ENCODE peak calls at places on chromosomes 1 and 21, in four cellular contexts. One of them, this sample, is unnamed.

GRCh38 chr1:41588334-41588875 is 103.9 kb upstream of the EDN2 start:
- DNase-seq in SHP77: no peak
- DNase-seq in NCI-H1092: no peak
- DNase-seq in fibroblast of lung: no peak
- DNase-seq in this sample: no peak

GRCh38 chr1:211581521-211581920 is 2.6 kb upstream of the SLC30A1 start:
- DNase-seq in NCI-H1092: no peak
- DNase-seq in fibroblast of lung: peak
- DNase-seq in SHP77: no peak
- DNase-seq in this sample: no peak

GRCh38 chr1:156492591-156493080 is 7.9 kb downstream of the MEF2D start:
- DNase-seq in SHP77: no peak
- DNase-seq in NCI-H1092: no peak
- DNase-seq in fibroblast of lung: no peak
- DNase-seq in this sample: no peak

GRCh38 chr1:91617242-91617837 is 116.7 kb downstream of the CDC7 start:
- DNase-seq in NCI-H1092: peak
- DNase-seq in fibroblast of lung: no peak
- DNase-seq in SHP77: peak
- DNase-seq in this sample: no peak

GRCh38 chr1:226002667-226003501 is 3.7 kb upstream of the SDE2 start:
- DNase-seq in SHP77: peak
- DNase-seq in fibroblast of lung: peak
- DNase-seq in NCI-H1092: no peak
- DNase-seq in this sample: no peak

GRCh38 chr21:14900611-14901010 is 164.2 kb downstream of the NRIP1 start:
- DNase-seq in NCI-H1092: no peak
- DNase-seq in fibroblast of lung: peak
- DNase-seq in SHP77: no peak
- DNase-seq in this sample: no peak

GRCh38 chr1:3899776-3900149 is 309 bp downstream of the C1orf174 start:
- DNase-seq in fibroblast of lung: no peak
- DNase-seq in NCI-H1092: no peak
- DNase-seq in SHP77: no peak
- DNase-seq in this sample: no peak

GRCh38 chr1:226702318-226702956 is 36.6 kb downstream of the ITPKB start:
- DNase-seq in fibroblast of lung: peak
- DNase-seq in NCI-H1092: no peak
- DNase-seq in SHP77: peak
- DNase-seq in this sample: no peak

GRCh38 chr1:110310300-110310699 is 28.9 kb upstream of the RBM15 start:
- DNase-seq in SHP77: no peak
- DNase-seq in NCI-H1092: no peak
- DNase-seq in fibroblast of lung: peak
- DNase-seq in this sample: no peak

GRCh38 chr21:39628380-39628779 is 15.6 kb downstream of the B3GALT5 start:
- DNase-seq in SHP77: no peak
- DNase-seq in fibroblast of lung: no peak
- DNase-seq in NCI-H1092: no peak
- DNase-seq in this sample: no peak

GRCh38 chr1:90349510-90349909 is 354.6 kb downstream of the ZNF326 start:
- DNase-seq in fibroblast of lung: no peak
- DNase-seq in NCI-H1092: no peak
- DNase-seq in SHP77: no peak
- DNase-seq in this sample: no peak

GRCh38 chr1:169044296-169044695 is 62.2 kb upstream of the ATP1B1 start:
- DNase-seq in fibroblast of lung: no peak
- DNase-seq in NCI-H1092: no peak
- DNase-seq in SHP77: no peak
- DNase-seq in this sample: no peak

GRCh38 chr1:43622471-43622870 is 27.5 kb upstream of the KDM4A start:
- DNase-seq in SHP77: no peak
- DNase-seq in fibroblast of lung: peak
- DNase-seq in NCI-H1092: no peak
- DNase-seq in this sample: no peak

GRCh38 chr1:6962956-6963915 is 178.0 kb downstream of the CAMTA1 start:
- DNase-seq in fibroblast of lung: peak
- DNase-seq in NCI-H1092: no peak
- DNase-seq in SHP77: peak
- DNase-seq in this sample: no peak

GRCh38 chr21:30713786-30714185 is 4.8 kb downstream of the KRTAP21-3 start:
- DNase-seq in fibroblast of lung: peak
- DNase-seq in NCI-H1092: no peak
- DNase-seq in SHP77: no peak
- DNase-seq in this sample: no peak

GRCh38 chr1:2574350-2574749 is 12.2 kb upstream of the PRXL2B start:
- DNase-seq in fibroblast of lung: peak
- DNase-seq in SHP77: no peak
- DNase-seq in NCI-H1092: no peak
- DNase-seq in this sample: no peak

GRCh38 chr1:12380316-12381249 is 150.8 kb downstream of the VPS13D start:
- DNase-seq in SHP77: no peak
- DNase-seq in fibroblast of lung: no peak
- DNase-seq in NCI-H1092: no peak
- DNase-seq in this sample: no peak

GRCh38 chr1:27284425-27285287 is 37.3 kb upstream of the TMEM222 start:
- DNase-seq in fibroblast of lung: peak
- DNase-seq in NCI-H1092: peak
- DNase-seq in SHP77: peak
- DNase-seq in this sample: no peak

GRCh38 chr1:245298781-245299180 is 144.0 kb downstream of the KIF26B start:
- DNase-seq in NCI-H1092: peak
- DNase-seq in SHP77: no peak
- DNase-seq in fibroblast of lung: peak
- DNase-seq in this sample: no peak

GRCh38 chr21:45830221-45830640 is 151.3 kb upstream of the COL6A1 start:
- DNase-seq in SHP77: peak
- DNase-seq in fibroblast of lung: no peak
- DNase-seq in NCI-H1092: peak
- DNase-seq in this sample: no peak

GRCh38 chr1:60068393-60069045 is 5.1 kb downstream of the C1orf87 start:
- DNase-seq in SHP77: no peak
- DNase-seq in NCI-H1092: no peak
- DNase-seq in fibroblast of lung: peak
- DNase-seq in this sample: no peak

GRCh38 chr1:109133815-109134214 is 19.9 kb downstream of the ELAPOR1 start:
- DNase-seq in SHP77: no peak
- DNase-seq in fibroblast of lung: no peak
- DNase-seq in NCI-H1092: no peak
- DNase-seq in this sample: no peak

GRCh38 chr1:154193821-154194220 is 1.9 kb upstream of the TPM3 start:
- DNase-seq in SHP77: peak
- DNase-seq in NCI-H1092: peak
- DNase-seq in fibroblast of lung: no peak
- DNase-seq in this sample: no peak

GRCh38 chr1:235683653-235684052 is 34.1 kb upstream of the GNG4 start:
- DNase-seq in fibroblast of lung: no peak
- DNase-seq in SHP77: no peak
- DNase-seq in NCI-H1092: no peak
- DNase-seq in this sample: no peak